ENCODE peak calls at places on chromosomes 2 and 18, in five cellular contexts. One of them, this sample, is unnamed.

GRCh38 chr2:9307505-9307904 is 100.9 kb downstream of the ASAP2 start:
- DNase-seq in SK-N-SH: no peak
- DNase-seq in HepG2: no peak
- DNase-seq in K562: no peak
- DNase-seq in H1: no peak
- DNase-seq in this sample: no peak

GRCh38 chr2:65456074-65456473 is 23.7 kb upstream of the SPRED2 start:
- DNase-seq in SK-N-SH: no peak
- DNase-seq in H1: no peak
- DNase-seq in HepG2: no peak
- DNase-seq in K562: no peak
- DNase-seq in this sample: no peak

GRCh38 chr2:105257981-105258380 is 16.4 kb downstream of the GPR45 start:
- DNase-seq in HepG2: no peak
- DNase-seq in SK-N-SH: no peak
- DNase-seq in K562: no peak
- DNase-seq in H1: no peak
- DNase-seq in this sample: no peak

GRCh38 chr2:236866542-236867340 is 218.9 kb upstream of the COPS8 start:
- DNase-seq in HepG2: no peak
- DNase-seq in SK-N-SH: no peak
- DNase-seq in K562: no peak
- DNase-seq in H1: no peak
- DNase-seq in this sample: no peak

GRCh38 chr2:7044253-7045250 is 127.3 kb downstream of the RNF144A start:
- DNase-seq in SK-N-SH: peak; percentile 81
- DNase-seq in K562: peak; percentile 82
- DNase-seq in H1: peak; percentile 19
- DNase-seq in HepG2: peak; percentile 48
- DNase-seq in this sample: peak; percentile 16

GRCh38 chr2:23503682-23504081 is 118.7 kb downstream of the KLHL29 start:
- DNase-seq in K562: no peak
- DNase-seq in H1: no peak
- DNase-seq in SK-N-SH: no peak
- DNase-seq in HepG2: no peak
- DNase-seq in this sample: no peak

GRCh38 chr2:43270930-43271615 is 44.7 kb upstream of the ZFP36L2 start:
- DNase-seq in H1: no peak
- DNase-seq in K562: peak; percentile 30
- DNase-seq in SK-N-SH: no peak
- DNase-seq in HepG2: no peak
- DNase-seq in this sample: no peak

GRCh38 chr2:216391401-216391800 is 19.1 kb upstream of the MARCHF4 start:
- DNase-seq in K562: no peak
- DNase-seq in HepG2: no peak
- DNase-seq in SK-N-SH: no peak
- DNase-seq in H1: no peak
- DNase-seq in this sample: no peak

GRCh38 chr2:109216332-109216731 is 87.3 kb downstream of the SH3RF3 start:
- DNase-seq in HepG2: no peak
- DNase-seq in SK-N-SH: no peak
- DNase-seq in K562: no peak
- DNase-seq in H1: no peak
- DNase-seq in this sample: no peak

DNA sequence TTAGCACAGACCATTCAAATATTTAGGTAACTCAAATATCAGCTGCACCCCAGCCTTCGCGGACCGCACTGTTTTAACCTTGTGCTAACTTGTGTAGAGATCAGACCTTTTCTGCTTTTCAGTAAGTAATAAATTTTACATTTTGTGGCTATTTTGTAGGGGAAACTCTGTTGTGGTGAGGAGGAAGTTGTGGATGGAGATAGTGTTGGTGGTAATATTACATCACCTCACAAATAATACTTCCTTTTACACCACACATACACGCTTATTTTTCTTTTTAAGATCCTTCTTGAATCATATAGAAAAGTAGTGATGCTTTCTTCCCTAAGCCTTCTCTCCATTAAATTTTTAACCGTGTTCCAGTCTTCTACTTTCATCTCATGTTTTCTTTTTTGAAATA is 919.5 kb upstream of the CDH2 start:
- DNase-seq in HepG2: no peak
- DNase-seq in K562: no peak
- DNase-seq in SK-N-SH: no peak
- DNase-seq in H1: no peak
- DNase-seq in this sample: no peak
- TF ChIP-seq RAD21 in HepG2: no peak
- TF ChIP-seq RAD21 in K562: no peak
- TF ChIP-seq RAD21 in SK-N-SH: no peak
- TF ChIP-seq RAD21 in H1: no peak
- TF ChIP-seq RAD21 in this sample: no peak

GRCh38 chr18:76356666-76357065 is 138.4 kb downstream of the ZNF516 start:
- DNase-seq in HepG2: no peak
- DNase-seq in SK-N-SH: no peak
- DNase-seq in H1: no peak
- DNase-seq in K562: no peak
- DNase-seq in this sample: no peak
- TF ChIP-seq POLR2AphosphoS5 in HepG2: no peak
- TF ChIP-seq POLR2AphosphoS5 in SK-N-SH: no peak
- TF ChIP-seq POLR2AphosphoS5 in H1: no peak
- TF ChIP-seq POLR2AphosphoS5 in K562: no peak
- TF ChIP-seq POLR2AphosphoS5 in this sample: no peak

GRCh38 chr2:38281095-38281742 is 95.9 kb downstream of the ATL2 start:
- DNase-seq in HepG2: no peak
- DNase-seq in K562: no peak
- DNase-seq in SK-N-SH: no peak
- DNase-seq in H1: no peak
- DNase-seq in this sample: no peak

GRCh38 chr2:38290332-38290731 is 86.7 kb downstream of the ATL2 start:
- DNase-seq in H1: no peak
- DNase-seq in HepG2: no peak
- DNase-seq in K562: no peak
- DNase-seq in SK-N-SH: no peak
- DNase-seq in this sample: no peak

GRCh38 chr2:38279201-38279600 is 97.9 kb downstream of the ATL2 start:
- DNase-seq in SK-N-SH: no peak
- DNase-seq in H1: no peak
- DNase-seq in HepG2: no peak
- DNase-seq in K562: no peak
- DNase-seq in this sample: no peak

GRCh38 chr2:38284971-38285370 is 92.1 kb downstream of the ATL2 start:
- DNase-seq in SK-N-SH: no peak
- DNase-seq in K562: no peak
- DNase-seq in HepG2: no peak
- DNase-seq in H1: no peak
- DNase-seq in this sample: no peak
- TF ChIP-seq EP300 in SK-N-SH: no peak
- TF ChIP-seq EP300 in K562: no peak
- TF ChIP-seq EP300 in HepG2: no peak
- TF ChIP-seq EP300 in H1: no peak
- TF ChIP-seq EP300 in this sample: no peak

GRCh38 chr2:40130251-40130994 is 321.5 kb downstream of the SLC8A1 start:
- DNase-seq in HepG2: no peak
- DNase-seq in H1: no peak
- DNase-seq in SK-N-SH: peak; percentile 41
- DNase-seq in K562: no peak
- DNase-seq in this sample: no peak
- TF ChIP-seq RAD21 in HepG2: no peak
- TF ChIP-seq RAD21 in H1: no peak
- TF ChIP-seq RAD21 in SK-N-SH: no peak
- TF ChIP-seq RAD21 in K562: no peak
- TF ChIP-seq RAD21 in this sample: no peak

GRCh38 chr18:35268811-35269210 is 21.2 kb downstream of the ZSCAN30 start:
- DNase-seq in SK-N-SH: no peak
- DNase-seq in HepG2: no peak
- DNase-seq in H1: no peak
- DNase-seq in K562: no peak
- DNase-seq in this sample: no peak
- TF ChIP-seq POLR2AphosphoS5 in SK-N-SH: no peak
- TF ChIP-seq POLR2AphosphoS5 in HepG2: no peak
- TF ChIP-seq POLR2AphosphoS5 in H1: no peak
- TF ChIP-seq POLR2AphosphoS5 in K562: no peak
- TF ChIP-seq POLR2AphosphoS5 in this sample: no peak

GRCh38 chr2:150485871-150486538 is 1.5 kb downstream of the RND3 start:
- DNase-seq in H1: no peak
- DNase-seq in HepG2: no peak
- DNase-seq in SK-N-SH: peak; percentile 71
- DNase-seq in K562: no peak
- DNase-seq in this sample: no peak

GRCh38 chr2:150490466-150490865 is 3.0 kb upstream of the RND3 start:
- DNase-seq in H1: no peak
- DNase-seq in SK-N-SH: no peak
- DNase-seq in K562: no peak
- DNase-seq in HepG2: no peak
- DNase-seq in this sample: no peak

GRCh38 chr2:150486539-150487484 is 655 bp downstream of the RND3 start:
- DNase-seq in K562: no peak
- DNase-seq in H1: no peak
- DNase-seq in SK-N-SH: peak; percentile 65
- DNase-seq in HepG2: no peak
- DNase-seq in this sample: no peak

GRCh38 chr2:150485114-150485870 is 2.2 kb downstream of the RND3 start:
- DNase-seq in HepG2: peak; percentile 30
- DNase-seq in K562: no peak
- DNase-seq in SK-N-SH: peak; percentile 64
- DNase-seq in H1: peak; percentile 23
- DNase-seq in this sample: no peak

GRCh38 chr2:150487537-150488429 is at the start of gene RND3:
- DNase-seq in SK-N-SH: peak; percentile 86
- DNase-seq in H1: peak; percentile 96
- DNase-seq in HepG2: peak; percentile 87
- DNase-seq in K562: peak; percentile 67
- DNase-seq in this sample: no peak
- TF ChIP-seq EP300 in SK-N-SH: peak; percentile 49
- TF ChIP-seq EP300 in H1: no peak
- TF ChIP-seq EP300 in HepG2: no peak
- TF ChIP-seq EP300 in K562: no peak
- TF ChIP-seq EP300 in this sample: no peak

GRCh38 chr2:152861349-152861942 is 143.0 kb downstream of the ARL6IP6 start:
- DNase-seq in SK-N-SH: peak; percentile 32
- DNase-seq in H1: peak; percentile 5
- DNase-seq in HepG2: peak; percentile 43
- DNase-seq in K562: peak; percentile 70
- DNase-seq in this sample: no peak
- TF ChIP-seq RAD21 in SK-N-SH: peak; percentile 38
- TF ChIP-seq RAD21 in H1: peak; percentile 48
- TF ChIP-seq RAD21 in HepG2: peak; percentile 25
- TF ChIP-seq RAD21 in K562: peak; percentile 66
- TF ChIP-seq RAD21 in this sample: peak; percentile 26

GRCh38 chr2:64274399-64275173 is 130.4 kb upstream of the PELI1 start:
- DNase-seq in HepG2: no peak
- DNase-seq in H1: no peak
- DNase-seq in K562: no peak
- DNase-seq in SK-N-SH: peak; percentile 17
- DNase-seq in this sample: no peak
- TF ChIP-seq POLR2AphosphoS5 in HepG2: no peak
- TF ChIP-seq POLR2AphosphoS5 in H1: no peak
- TF ChIP-seq POLR2AphosphoS5 in K562: no peak
- TF ChIP-seq POLR2AphosphoS5 in SK-N-SH: no peak
- TF ChIP-seq POLR2AphosphoS5 in this sample: no peak

This sample was measured in GM12878.